ENCODE peak calls at places on chromosomes 7 and 10, in four cellular contexts. E, M, Z and L are unnamed samples.

GRCh38 chr10:73591935-73592699 is 975 bp upstream of the USP54 start:
- DNase-seq in E (peak), Z (peak), M (no peak), L (peak)

GRCh38 chr7:157663061-157663863 is 326.5 kb downstream of the DNAJB6 start:
- DNase-seq in Z (no peak), M (no peak), E (no peak), L (no peak)

GRCh38 chr7:144048648-144049047 is at the start of gene OR2A5:
- DNase-seq in E (no peak), M (no peak), Z (no peak), L (no peak)

GRCh38 chr10:79315602-79315920 is 31.7 kb upstream of the PPIF start:
- DNase-seq in Z (no peak), M (no peak), E (no peak), L (no peak)

GRCh38 chr7:84669177-84669732 is 474.7 kb upstream of the SEMA3A start:
- DNase-seq in E (no peak), Z (no peak), M (no peak), L (no peak)

GRCh38 chr7:1418505-1419309 is 40.6 kb downstream of the MICALL2 start:
- DNase-seq in M (no peak), Z (no peak), E (no peak), L (no peak)

GRCh38 chr7:1513657-1514095 is 9.5 kb upstream of the INTS1 start:
- DNase-seq in E (no peak), M (no peak), Z (no peak), L (no peak)

GRCh38 chr10:32112055-32112454 is 55.8 kb upstream of the KIF5B start:
- DNase-seq in M (no peak), Z (no peak), E (peak), L (no peak)

GRCh38 chr10:82934429-82934828 is 1059.4 kb downstream of the NRG3 start:
- DNase-seq in E (peak), Z (no peak), M (no peak), L (no peak)

GRCh38 chr7:54541941-54542618 is at the start of gene VSTM2A:
- DNase-seq in E (peak), Z (peak), M (no peak), L (peak)

GRCh38 chr7:14805105-14805719 is 97.3 kb downstream of the DGKB start:
- DNase-seq in Z (no peak), E (no peak), M (no peak), L (no peak)

GRCh38 chr7:101100858-101101847 is 15.9 kb downstream of the TRIM56 start:
- DNase-seq in E (no peak), M (no peak), Z (no peak), L (no peak)

GRCh38 chr7:50648076-50648475 is 82.9 kb upstream of the DDC start:
- DNase-seq in E (no peak), M (peak), Z (no peak), L (no peak)

GRCh38 chr10:108132303-108132702 is 967.8 kb upstream of the SORCS1 start:
- DNase-seq in E (peak), M (no peak), Z (no peak), L (no peak)

GRCh38 chr10:124294811-124295770 is 123.6 kb downstream of the OAT start:
- DNase-seq in E (peak), M (peak), Z (no peak), L (no peak)

GRCh38 chr7:5689716-5690115 is 91.7 kb downstream of the RNF216 start:
- DNase-seq in Z (no peak), M (no peak), E (no peak), L (no peak)

GRCh38 chr10:34231441-34232180 is 583.5 kb downstream of the PARD3 start:
- DNase-seq in M (no peak), Z (no peak), E (no peak), L (no peak)
- TF ChIP-seq CTCF in M (no peak), Z (no peak), E (no peak), L (no peak)

GRCh38 chr7:79245623-79246249 is 207.7 kb downstream of the MAGI2 start:
- DNase-seq in E (no peak), M (no peak), Z (no peak), L (no peak)
- TF ChIP-seq CTCF in E (no peak), M (no peak), Z (no peak), L (no peak)

DNA sequence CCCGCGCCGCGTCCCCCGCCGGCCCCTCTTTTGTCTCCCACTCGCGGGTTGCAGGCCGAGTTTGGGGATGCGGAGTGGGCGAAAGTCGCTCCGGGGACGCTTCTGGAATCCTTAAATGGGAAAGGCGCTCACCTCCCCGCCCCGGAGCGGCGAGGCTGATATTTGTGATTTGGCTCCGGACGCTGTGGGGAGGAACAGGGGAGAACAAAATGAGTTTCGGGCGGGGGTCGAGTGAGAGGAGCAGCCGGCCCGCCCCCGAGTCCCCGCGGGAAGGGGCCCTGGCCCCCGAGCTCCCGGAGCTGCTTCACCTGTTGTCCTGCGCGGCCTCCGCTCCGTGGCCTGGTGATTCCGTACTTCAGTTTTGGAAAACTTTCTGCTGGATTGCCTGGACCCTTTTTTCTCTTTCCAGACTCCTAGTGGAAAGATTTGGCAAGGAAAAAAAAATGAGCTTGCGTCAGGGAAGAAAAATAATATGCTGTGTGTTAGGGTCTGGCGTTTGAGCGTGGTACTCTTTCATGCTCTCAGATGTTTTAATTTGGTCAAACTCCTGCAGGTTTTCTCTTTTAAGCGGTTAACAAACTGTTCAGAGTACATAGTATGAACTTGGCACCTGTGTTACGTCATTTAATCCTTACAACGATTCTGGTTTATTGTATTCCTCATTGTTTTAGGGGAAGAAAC is 831 bp downstream of the BMPR1A start:
- DNase-seq in E (peak), M (peak), Z (peak), L (peak)
- TF ChIP-seq CTCF in E (peak), M (no peak), Z (no peak), L (peak)

GRCh38 chr10:285216-285967 is 150.1 kb downstream of the ZMYND11 start:
- DNase-seq in Z (no peak), M (no peak), E (peak), L (no peak)

GRCh38 chr10:279655-280054 is 144.4 kb downstream of the ZMYND11 start:
- DNase-seq in Z (no peak), M (no peak), E (no peak), L (no peak)

GRCh38 chr10:283916-284356 is 148.7 kb downstream of the ZMYND11 start:
- DNase-seq in M (no peak), E (no peak), Z (no peak), L (no peak)

GRCh38 chr10:282294-283139 is 147.3 kb downstream of the ZMYND11 start:
- DNase-seq in Z (no peak), E (peak), M (no peak), L (no peak)

DNA sequence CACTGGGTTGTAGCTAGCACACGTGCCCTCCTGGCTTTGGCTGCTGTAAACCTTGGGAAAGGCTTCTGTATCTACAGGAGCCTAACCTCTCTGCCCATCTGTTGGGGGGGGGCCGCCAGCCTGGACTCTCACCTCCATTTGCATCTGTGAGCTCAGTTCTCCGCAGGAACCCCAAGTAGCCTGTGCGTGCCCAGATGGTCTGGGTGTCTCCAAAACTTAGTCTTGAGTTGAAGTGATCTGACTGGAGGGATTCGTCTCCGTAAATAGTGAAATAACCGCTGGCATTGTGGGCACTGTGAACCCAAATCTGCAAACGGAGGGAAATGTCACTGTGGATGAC is 147.9 kb downstream of the ZMYND11 start:
- DNase-seq in E (no peak), Z (no peak), M (no peak), L (no peak)
- TF ChIP-seq CTCF in E (no peak), Z (no peak), M (no peak), L (no peak)